ENCODE peak calls at places on chromosomes 6 and 20, in nine cellular contexts. M is Caco-2, T is GM20000, Z is cardiac fibroblast, O is nephron progenitor cell, A is ovary, R is RWPE1, G is lower leg skin, D is bronchial epithelial cell. J is an unnamed sample.

GRCh38 chr20:13819885-13820645 is 35.2 kb downstream of the NDUFAF5 start:
- DNase-seq in M (peak), T (peak), Z (peak), O (peak), A (peak), R (peak), G (no peak), D (peak), J (peak)

GRCh38 chr20:51422912-51423667 is 119.4 kb downstream of the NFATC2 start:
- DNase-seq in M (no peak), T (peak), Z (no peak), O (no peak), A (no peak), R (no peak), G (no peak), D (no peak), J (no peak)

GRCh38 chr20:38674178-38675133 is 49.8 kb upstream of the SLC32A1 start:
- DNase-seq in M (no peak), T (peak), Z (peak), O (peak), A (peak), R (peak), G (no peak), D (peak), J (no peak)

GRCh38 chr6:99841297-99841696 is 152.7 kb downstream of the MCHR2 start:
- DNase-seq in M (no peak), T (no peak), Z (no peak), O (no peak), A (no peak), R (peak), G (no peak), D (peak), J (no peak)

GRCh38 chr6:157951828-157952227 is 29.8 kb upstream of the SYNJ2 start:
- DNase-seq in M (peak), T (no peak), Z (no peak), O (no peak), A (no peak), R (no peak), G (no peak), D (no peak), J (no peak)

GRCh38 chr6:112044856-112045255 is 9.0 kb upstream of the CCN6 start:
- DNase-seq in M (no peak), T (no peak), Z (peak), O (no peak), A (no peak), R (no peak), G (no peak), D (peak), J (peak)

GRCh38 chr20:1876217-1876921 is 18.8 kb upstream of the SIRPA start:
- DNase-seq in M (peak), T (no peak), Z (peak), O (no peak), A (no peak), R (no peak), G (no peak), D (peak), J (no peak)

GRCh38 chr20:10319855-10320254 is 101.2 kb downstream of the SNAP25 start:
- DNase-seq in M (no peak), T (no peak), Z (no peak), O (no peak), A (no peak), R (no peak), G (no peak), D (no peak), J (no peak)

GRCh38 chr6:90993771-90994170 is 406.9 kb upstream of the MAP3K7 start:
- DNase-seq in M (no peak), T (no peak), Z (no peak), O (no peak), A (no peak), R (no peak), G (no peak), D (peak), J (no peak)

GRCh38 chr6:48144024-48144423 is 33.0 kb upstream of the PTCHD4 start:
- DNase-seq in M (no peak), T (no peak), Z (no peak), O (no peak), A (no peak), R (no peak), G (no peak), D (no peak), J (no peak)

GRCh38 chr6:116866281-116866871 is 10.7 kb upstream of the RFX6 start:
- DNase-seq in M (no peak), T (no peak), Z (peak), O (no peak), A (no peak), R (no peak), G (no peak), D (no peak), J (no peak)

GRCh38 chr6:155142902-155143609 is 120.8 kb upstream of the CLDN20 start:
- DNase-seq in M (no peak), T (peak), Z (peak), O (no peak), A (no peak), R (no peak), G (no peak), D (no peak), J (no peak)

GRCh38 chr6:31614674-31615578 is at the start of gene AIF1:
- DNase-seq in M (peak), T (no peak), Z (no peak), O (no peak), A (no peak), R (no peak), G (no peak), D (no peak), J (no peak)

GRCh38 chr6:50714487-50715379 is 1.4 kb downstream of the TFAP2D start:
- DNase-seq in M (no peak), T (no peak), Z (no peak), O (no peak), A (no peak), R (no peak), G (no peak), D (no peak), J (no peak)

GRCh38 chr20:53183181-53183580 is 211.0 kb downstream of the TSHZ2 start:
- DNase-seq in M (no peak), T (no peak), Z (no peak), O (no peak), A (no peak), R (no peak), G (no peak), D (no peak), J (no peak)

GRCh38 chr20:53187402-53187801 is 215.2 kb downstream of the TSHZ2 start:
- DNase-seq in M (no peak), T (no peak), Z (no peak), O (no peak), A (no peak), R (no peak), G (no peak), D (no peak), J (no peak)

GRCh38 chr20:53190225-53190624 is 218.1 kb downstream of the TSHZ2 start:
- DNase-seq in M (no peak), T (no peak), Z (no peak), O (no peak), A (no peak), R (no peak), G (no peak), D (no peak), J (no peak)

GRCh38 chr20:53181866-53182376 is 209.8 kb downstream of the TSHZ2 start:
- DNase-seq in M (no peak), T (no peak), Z (no peak), O (no peak), A (no peak), R (no peak), G (no peak), D (no peak), J (no peak)

DNA sequence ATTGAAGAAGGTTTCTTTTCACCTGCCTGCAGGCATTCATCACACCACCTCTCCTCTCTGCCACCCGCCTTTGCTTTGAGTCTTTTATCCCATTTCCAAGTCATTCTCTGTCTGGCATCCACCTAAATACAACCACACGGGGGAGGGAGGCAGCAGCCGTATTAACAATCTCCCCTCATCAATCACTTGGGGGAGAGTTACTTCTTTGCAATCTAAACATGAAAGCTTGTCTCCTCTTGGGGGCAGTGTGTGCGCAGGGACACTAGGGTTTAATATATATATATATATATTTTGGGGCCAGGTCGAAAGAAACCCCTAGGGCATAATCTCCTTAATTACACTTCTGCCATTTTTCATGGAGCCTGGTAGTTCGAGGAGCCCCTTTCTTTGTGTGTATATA is 214.5 kb downstream of the TSHZ2 start:
- DNase-seq in M (no peak), T (no peak), Z (no peak), O (peak), A (no peak), R (no peak), G (no peak), D (no peak), J (no peak)
- TF ChIP-seq CTCF in M (no peak), T (no peak), Z (no peak), O (peak), A (no peak), R (no peak), G (no peak), D (no peak), J (no peak)

GRCh38 chr6:28141500-28142329 is at the start of gene ZKSCAN8:
- DNase-seq in M (peak), T (peak), Z (peak), O (peak), A (peak), R (peak), G (peak), D (peak), J (peak)
- TF ChIP-seq CTCF in M (no peak), T (no peak), Z (no peak), O (no peak), A (no peak), R (no peak), G (no peak), D (no peak), J (no peak)

DNA sequence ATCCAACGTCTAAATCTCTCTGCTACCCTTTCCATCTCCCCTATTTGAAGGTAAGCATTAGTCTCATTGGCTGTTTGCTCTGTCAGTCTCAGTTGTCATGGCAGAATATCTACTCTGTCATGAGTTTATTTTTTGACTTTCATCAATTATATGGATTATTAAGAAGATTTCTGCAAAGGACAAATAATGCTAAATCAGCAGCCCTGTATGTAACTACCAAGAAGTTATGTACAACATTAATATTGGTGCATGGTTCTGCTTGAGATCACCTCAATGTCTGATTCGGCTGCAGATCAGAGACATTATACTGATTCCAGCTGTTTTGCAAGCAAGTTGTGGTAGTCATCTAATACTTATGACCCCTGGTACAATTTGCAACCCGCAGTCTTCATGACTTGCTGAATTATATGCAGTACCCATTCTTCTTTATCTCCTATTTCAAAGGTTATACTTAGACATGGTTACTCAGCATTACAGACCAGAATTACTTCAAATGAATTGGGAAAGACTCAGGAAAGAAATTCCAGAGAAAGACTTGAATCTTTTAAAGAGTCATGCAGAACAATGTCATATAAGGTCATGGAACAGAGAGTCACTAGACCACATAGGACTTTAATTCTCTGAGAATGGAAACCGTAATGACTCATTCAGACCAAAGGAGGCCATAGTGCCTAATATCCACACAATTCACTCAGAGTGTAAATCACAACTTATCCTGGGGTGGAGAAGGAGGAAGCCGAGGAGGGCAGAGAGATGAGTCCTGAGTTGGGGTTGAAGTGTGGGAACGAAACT is 201.4 kb downstream of the IBTK start:
- DNase-seq in M (no peak), T (no peak), Z (peak), O (no peak), A (no peak), R (no peak), G (no peak), D (no peak), J (peak)
- TF ChIP-seq CTCF in M (no peak), T (no peak), Z (no peak), O (no peak), A (no peak), R (no peak), G (no peak), D (no peak), J (no peak)

GRCh38 chr6:16713597-16713996 is 47.7 kb downstream of the ATXN1 start:
- DNase-seq in M (no peak), T (no peak), Z (no peak), O (no peak), A (no peak), R (no peak), G (no peak), D (no peak), J (no peak)
- TF ChIP-seq CTCF in M (no peak), T (no peak), Z (no peak), O (no peak), A (no peak), R (no peak), G (no peak), D (no peak), J (no peak)

GRCh38 chr20:39700527-39700926 is 738.4 kb downstream of the DHX35 start:
- DNase-seq in M (no peak), T (no peak), Z (no peak), O (no peak), A (no peak), R (no peak), G (no peak), D (no peak), J (no peak)
- TF ChIP-seq CTCF in M (no peak), T (no peak), Z (no peak), O (no peak), A (no peak), R (no peak), G (no peak), D (no peak), J (no peak)

GRCh38 chr6:138944412-138944811 is 43.6 kb downstream of the REPS1 start:
- DNase-seq in M (no peak), T (peak), Z (peak), O (no peak), A (no peak), R (peak), G (no peak), D (peak), J (peak)

GRCh38 chr6:138945354-138945753 is 42.7 kb downstream of the REPS1 start:
- DNase-seq in M (peak), T (no peak), Z (no peak), O (peak), A (no peak), R (peak), G (no peak), D (no peak), J (no peak)

GRCh38 chr6:138948028-138948427 is 40.0 kb downstream of the REPS1 start:
- DNase-seq in M (no peak), T (no peak), Z (peak), O (no peak), A (no peak), R (no peak), G (no peak), D (peak), J (no peak)

GRCh38 chr6:138953451-138953850 is 34.6 kb downstream of the REPS1 start:
- DNase-seq in M (no peak), T (no peak), Z (peak), O (no peak), A (no peak), R (peak), G (no peak), D (peak), J (peak)

DNA sequence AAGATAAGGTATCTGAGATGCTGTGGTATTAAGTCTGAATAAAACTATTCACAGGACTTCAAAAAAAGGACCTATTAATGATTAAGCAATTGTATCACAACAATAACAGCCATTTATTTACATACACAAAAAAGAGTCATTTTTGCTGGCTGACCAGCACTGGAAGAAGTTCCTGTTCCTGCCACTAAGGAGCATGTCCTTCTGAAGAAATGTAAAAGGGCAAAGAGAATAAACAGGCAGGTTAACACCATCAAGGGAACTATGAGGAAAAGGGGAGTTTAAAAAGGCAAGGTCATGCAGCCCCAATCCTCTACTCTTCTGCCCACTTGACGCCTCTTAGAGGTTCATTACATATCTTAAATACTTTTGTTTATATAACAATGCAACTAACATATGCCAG is 39.3 kb downstream of the REPS1 start:
- DNase-seq in M (peak), T (no peak), Z (no peak), O (no peak), A (no peak), R (no peak), G (no peak), D (no peak), J (no peak)
- TF ChIP-seq CTCF in M (no peak), T (no peak), Z (peak), O (no peak), A (no peak), R (no peak), G (no peak), D (no peak), J (no peak)

GRCh38 chr6:63573899-63574553 is 1.7 kb downstream of the LOC128125822 start:
- DNase-seq in M (peak), T (no peak), Z (peak), O (peak), A (no peak), R (no peak), G (peak), D (peak), J (no peak)
- TF ChIP-seq CTCF in M (peak), T (peak), Z (peak), O (peak), A (no peak), R (peak), G (no peak), D (peak), J (peak)

DNA sequence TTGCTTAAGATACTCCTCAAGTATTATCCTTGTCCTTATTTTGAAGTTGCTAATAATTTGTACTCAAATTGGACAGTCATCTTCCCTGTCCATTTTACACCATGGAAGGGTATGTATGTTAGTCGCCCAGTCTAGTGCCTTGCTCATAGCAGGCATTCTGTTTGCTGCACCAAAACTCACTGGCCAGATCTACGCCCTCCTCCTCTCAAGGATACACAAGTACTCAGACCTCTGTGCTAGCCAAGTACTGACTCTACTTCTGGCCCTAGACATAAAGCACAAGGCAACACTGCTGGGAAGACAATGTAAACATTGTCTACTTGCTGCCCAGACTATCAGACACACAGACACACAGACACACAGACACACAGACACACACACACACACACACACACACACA is 57.7 kb downstream of the DNAAF9 start:
- DNase-seq in M (no peak), T (no peak), Z (no peak), O (no peak), A (no peak), R (no peak), G (no peak), D (no peak), J (no peak)
- TF ChIP-seq CTCF in M (no peak), T (no peak), Z (no peak), O (no peak), A (no peak), R (no peak), G (no peak), D (no peak), J (no peak)

GRCh38 chr20:6381887-6382286 is 259.1 kb upstream of the FERMT1 start:
- DNase-seq in M (peak), T (no peak), Z (peak), O (peak), A (no peak), R (peak), G (no peak), D (peak), J (no peak)
- TF ChIP-seq CTCF in M (peak), T (no peak), Z (peak), O (peak), A (no peak), R (peak), G (no peak), D (peak), J (peak)

DNA sequence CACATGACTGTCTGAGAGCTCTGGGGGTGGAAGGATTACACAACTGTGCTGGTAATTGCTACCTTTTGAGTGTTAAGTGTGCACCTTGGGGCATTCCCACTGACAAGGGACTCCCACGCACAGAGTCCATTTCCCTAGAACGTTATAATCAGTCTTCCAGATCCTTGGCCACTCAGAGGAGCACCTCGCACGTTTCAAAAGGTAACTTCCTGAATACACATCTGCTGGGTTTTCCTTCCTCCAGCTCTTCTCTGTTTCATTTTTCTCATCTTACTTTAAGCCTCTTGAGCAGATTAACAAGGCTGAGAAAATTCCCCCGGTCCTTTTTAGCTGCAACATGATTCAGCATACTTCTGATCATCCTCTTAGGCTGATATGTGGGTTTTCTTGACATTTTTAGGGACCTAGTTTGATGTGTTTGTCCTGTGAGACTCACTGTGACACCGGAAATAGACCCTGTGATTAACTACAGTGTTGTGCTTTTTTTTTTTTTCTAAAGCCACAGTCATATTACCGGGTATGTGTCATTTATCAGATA is 98.4 kb upstream of the DUSP22 start:
- DNase-seq in M (no peak), T (peak), Z (no peak), O (no peak), A (no peak), R (no peak), G (no peak), D (no peak), J (no peak)
- TF ChIP-seq CTCF in M (no peak), T (no peak), Z (no peak), O (no peak), A (no peak), R (no peak), G (no peak), D (no peak), J (no peak)

J was measured in astrocyte of the cerebellum.